ENCODE peak calls at places on chromosomes 7 and 10, in nine cellular contexts. K is mammary epithelial cell; P is fibroblast of the aortic adventitia; L is naive thymus-derived CD4-positive, alpha-beta T cell; H is stimulated activated CD4-positive, alpha-beta T cell treated with anti-CD3 and anti-CD28 coated beads, Interleukin-1b, Interleukin-23, amount 100 ng/mL, for 24 hours; T is epithelial cell of esophagus; N is NCI-H1092 treated with DMSO at 0.1 percent for 48 hours; F is EL; Q is T-helper 17 cell. E is an unnamed sample.

GRCh38 chr10:27252267-27253000 is 11.8 kb upstream of the ACBD5 start:
- DNase-seq in Q (peak; percentile 73), N (peak; percentile 9), P (peak; percentile 35), L (peak; percentile 83), F (peak; percentile 48), K (peak; percentile 32), H (peak; percentile 69), T (peak; percentile 64), E (no peak)

GRCh38 chr10:58952747-58953466 is 223.5 kb upstream of the PHYHIPL start:
- DNase-seq in P (peak; percentile 80), L (no peak), N (peak; percentile 26), T (peak; percentile 58), H (no peak), Q (no peak), K (peak; percentile 35), F (peak; percentile 61), E (peak; percentile 40)

GRCh38 chr10:129114588-129114987 is 352.5 kb upstream of the MGMT start:
- DNase-seq in Q (no peak), P (no peak), N (no peak), F (no peak), T (no peak), H (no peak), L (no peak), K (no peak), E (no peak)

GRCh38 chr7:83532229-83532628 is 116.7 kb downstream of the SEMA3E start:
- DNase-seq in Q (no peak), H (no peak), F (peak; percentile 59), L (no peak), T (peak; percentile 52), P (no peak), K (peak; percentile 9), N (no peak), E (no peak)

GRCh38 chr10:112519129-112519761 is 72.2 kb downstream of the VTI1A start:
- DNase-seq in K (peak; percentile 58), H (no peak), L (no peak), T (peak; percentile 78), P (no peak), Q (no peak), N (no peak), F (no peak), E (no peak)

GRCh38 chr7:84455788-84456187 is 261.2 kb upstream of the SEMA3A start:
- DNase-seq in P (peak; percentile 37), F (peak; percentile 19), K (peak; percentile 1), N (no peak), L (no peak), T (peak; percentile 58), H (no peak), Q (no peak), E (no peak)

GRCh38 chr7:69732203-69732602 is 133.9 kb downstream of the AUTS2 start:
- DNase-seq in N (no peak), F (no peak), H (no peak), P (peak; percentile 10), Q (no peak), T (peak; percentile 14), L (no peak), K (no peak), E (no peak)

GRCh38 chr10:118966131-118967125 is 63.1 kb upstream of the NANOS1 start:
- DNase-seq in Q (no peak), H (no peak), P (no peak), F (no peak), L (no peak), K (no peak), N (no peak), T (no peak), E (no peak)

GRCh38 chr7:140478361-140479061 is 794 bp downstream of the MKRN1 start:
- DNase-seq in T (peak; percentile 46), F (peak; percentile 38), P (peak; percentile 42), N (peak; percentile 53), K (peak; percentile 46), Q (no peak), L (peak; percentile 55), H (peak; percentile 11), E (peak; percentile 82)

GRCh38 chr7:55304363-55304762 is 60.8 kb upstream of the LANCL2 start:
- DNase-seq in L (no peak), H (no peak), F (no peak), P (peak; percentile 30), T (peak; percentile 23), K (no peak), N (no peak), Q (no peak), E (no peak)

GRCh38 chr7:2821842-2822507 is 22.1 kb downstream of the GNA12 start:
- DNase-seq in H (no peak), Q (no peak), T (peak; percentile 88), N (no peak), K (peak; percentile 79), L (no peak), F (peak; percentile 91), P (peak; percentile 87), E (no peak)

GRCh38 chr10:101233863-101234262 is 4.6 kb upstream of the LBX1 start:
- DNase-seq in P (no peak), L (no peak), T (no peak), N (no peak), Q (no peak), K (no peak), F (no peak), H (no peak), E (no peak)